ENCODE peak calls at places on chromosomes 5 and 9, in six cellular contexts. One of them, this sample, is unnamed.

GRCh38 chr5:151213803-151214613 is 9.9 kb downstream of the CCDC69 start:
- DNase-seq in naive B cell: peak; percentile 84
- DNase-seq in HEK293T: peak; percentile 44
- DNase-seq in M059J: peak; percentile 46
- DNase-seq in AG04450: no peak
- DNase-seq in aorta: peak; percentile 90
- DNase-seq in this sample: peak; percentile 87

GRCh38 chr5:103433216-103433615 is 129.4 kb downstream of the NUDT12 start:
- DNase-seq in naive B cell: no peak
- DNase-seq in HEK293T: no peak
- DNase-seq in M059J: peak; percentile 57
- DNase-seq in AG04450: no peak
- DNase-seq in aorta: no peak
- DNase-seq in this sample: no peak

GRCh38 chr9:92984976-92985375 is 37.7 kb downstream of the FGD3 start:
- DNase-seq in naive B cell: no peak
- DNase-seq in HEK293T: no peak
- DNase-seq in M059J: no peak
- DNase-seq in AG04450: no peak
- DNase-seq in aorta: no peak
- DNase-seq in this sample: no peak

GRCh38 chr5:119996128-119996527 is 366.8 kb downstream of the FAM170A start:
- DNase-seq in naive B cell: no peak
- DNase-seq in HEK293T: peak; percentile 14
- DNase-seq in M059J: peak; percentile 28
- DNase-seq in AG04450: no peak
- DNase-seq in aorta: no peak
- DNase-seq in this sample: peak; percentile 22

GRCh38 chr5:51399636-51399993 is 16.4 kb downstream of the ISL1 start:
- DNase-seq in naive B cell: no peak
- DNase-seq in HEK293T: no peak
- DNase-seq in M059J: no peak
- DNase-seq in AG04450: no peak
- DNase-seq in aorta: no peak
- DNase-seq in this sample: no peak

GRCh38 chr9:121353246-121353975 is 16.6 kb downstream of the STOM start:
- DNase-seq in naive B cell: no peak
- DNase-seq in HEK293T: no peak
- DNase-seq in M059J: no peak
- DNase-seq in AG04450: no peak
- DNase-seq in aorta: no peak
- DNase-seq in this sample: no peak

GRCh38 chr5:176481659-176482213 is 33.6 kb downstream of the FAF2 start:
- DNase-seq in naive B cell: no peak
- DNase-seq in HEK293T: no peak
- DNase-seq in M059J: peak; percentile 9
- DNase-seq in AG04450: no peak
- DNase-seq in aorta: no peak
- DNase-seq in this sample: no peak

GRCh38 chr5:107486489-107486888 is 184.2 kb downstream of the EFNA5 start:
- DNase-seq in naive B cell: no peak
- DNase-seq in HEK293T: no peak
- DNase-seq in M059J: peak; percentile 76
- DNase-seq in AG04450: no peak
- DNase-seq in aorta: no peak
- DNase-seq in this sample: peak; percentile 94

GRCh38 chr5:172008689-172009141 is 2.3 kb upstream of the FBXW11 start:
- DNase-seq in naive B cell: no peak
- DNase-seq in HEK293T: no peak
- DNase-seq in M059J: peak; percentile 59
- DNase-seq in AG04450: no peak
- DNase-seq in aorta: no peak
- DNase-seq in this sample: peak; percentile 72

GRCh38 chr9:134413890-134414731 is 87.9 kb downstream of the RXRA start:
- DNase-seq in naive B cell: no peak
- DNase-seq in HEK293T: peak; percentile 37
- DNase-seq in M059J: peak; percentile 97
- DNase-seq in AG04450: peak; percentile 60
- DNase-seq in aorta: peak; percentile 83
- DNase-seq in this sample: peak; percentile 83

GRCh38 chr5:142520885-142521284 is 165.0 kb downstream of the FGF1 start:
- DNase-seq in naive B cell: no peak
- DNase-seq in HEK293T: no peak
- DNase-seq in M059J: peak; percentile 77
- DNase-seq in AG04450: peak; percentile 37
- DNase-seq in aorta: no peak
- DNase-seq in this sample: no peak

GRCh38 chr5:131496400-131496713 is 138.7 kb downstream of the RAPGEF6 start:
- DNase-seq in naive B cell: peak; percentile 5
- DNase-seq in HEK293T: no peak
- DNase-seq in M059J: no peak
- DNase-seq in AG04450: no peak
- DNase-seq in aorta: no peak
- DNase-seq in this sample: no peak

GRCh38 chr9:9790216-9790872 is 822.5 kb downstream of the PTPRD start:
- DNase-seq in naive B cell: peak; percentile 21
- DNase-seq in HEK293T: peak; percentile 7
- DNase-seq in M059J: peak; percentile 9
- DNase-seq in AG04450: no peak
- DNase-seq in aorta: no peak
- DNase-seq in this sample: peak; percentile 47

GRCh38 chr9:131613921-131614320 is 68.6 kb downstream of the PRRT1B start:
- DNase-seq in naive B cell: no peak
- DNase-seq in HEK293T: no peak
- DNase-seq in M059J: no peak
- DNase-seq in AG04450: no peak
- DNase-seq in aorta: peak; percentile 12
- DNase-seq in this sample: no peak

GRCh38 chr5:153159611-153160010 is 330.9 kb upstream of the GRIA1 start:
- DNase-seq in naive B cell: no peak
- DNase-seq in HEK293T: no peak
- DNase-seq in M059J: peak; percentile 81
- DNase-seq in AG04450: no peak
- DNase-seq in aorta: no peak
- DNase-seq in this sample: peak; percentile 64

GRCh38 chr5:144072518-144072927 is 97.9 kb downstream of the YIPF5 start:
- DNase-seq in naive B cell: no peak
- DNase-seq in HEK293T: no peak
- DNase-seq in M059J: peak; percentile 74
- DNase-seq in AG04450: no peak
- DNase-seq in aorta: no peak
- DNase-seq in this sample: peak; percentile 53

GRCh38 chr5:141657937-141658545 is 6.8 kb upstream of the FCHSD1 start:
- DNase-seq in naive B cell: no peak
- DNase-seq in HEK293T: no peak
- DNase-seq in M059J: peak; percentile 95
- DNase-seq in AG04450: peak; percentile 79
- DNase-seq in aorta: no peak
- DNase-seq in this sample: peak; percentile 79

This sample was measured in MCF 10A.